ENCODE peak calls at places on chromosomes 16 and 17, in ten cellular contexts. One of them, this sample, is unnamed.
A peak's percentile ranks its signal among the peaks of the same experiment; 100 is the strongest.

GRCh38 chr17:76561332-76561731 is 21.5 kb downstream of the PRCD start:
- DNase-seq in stomach: no peak
- DNase-seq in neural progenitor cell: no peak
- DNase-seq in PC-9: no peak
- DNase-seq in IMR-90: peak; percentile 41
- DNase-seq in left ventricle myocardium inferior: no peak
- DNase-seq in psoas muscle: no peak
- DNase-seq in CD8-positive, alpha-beta T cell: no peak
- DNase-seq in tibial artery: no peak
- DNase-seq in dorsolateral prefrontal cortex: no peak
- DNase-seq in this sample: no peak

GRCh38 chr17:76079577-76080206 is 710 bp downstream of the ZACN start:
- DNase-seq in stomach: no peak
- DNase-seq in neural progenitor cell: peak; percentile 60
- DNase-seq in PC-9: no peak
- DNase-seq in IMR-90: no peak
- DNase-seq in left ventricle myocardium inferior: no peak
- DNase-seq in psoas muscle: no peak
- DNase-seq in CD8-positive, alpha-beta T cell: no peak
- DNase-seq in tibial artery: no peak
- DNase-seq in dorsolateral prefrontal cortex: peak; percentile 23
- DNase-seq in this sample: no peak

GRCh38 chr16:46859719-46860152 is 24.4 kb upstream of the GPT2 start:
- DNase-seq in stomach: peak; percentile 56
- DNase-seq in neural progenitor cell: no peak
- DNase-seq in PC-9: peak; percentile 84
- DNase-seq in IMR-90: peak; percentile 91
- DNase-seq in left ventricle myocardium inferior: no peak
- DNase-seq in psoas muscle: peak; percentile 44
- DNase-seq in CD8-positive, alpha-beta T cell: no peak
- DNase-seq in tibial artery: no peak
- DNase-seq in dorsolateral prefrontal cortex: no peak
- DNase-seq in this sample: peak; percentile 95

GRCh38 chr16:77600555-77600954 is 121.8 kb upstream of the NUDT7 start:
- DNase-seq in stomach: no peak
- DNase-seq in neural progenitor cell: no peak
- DNase-seq in PC-9: no peak
- DNase-seq in IMR-90: no peak
- DNase-seq in left ventricle myocardium inferior: no peak
- DNase-seq in psoas muscle: no peak
- DNase-seq in CD8-positive, alpha-beta T cell: no peak
- DNase-seq in tibial artery: no peak
- DNase-seq in dorsolateral prefrontal cortex: no peak
- DNase-seq in this sample: no peak

GRCh38 chr17:65228734-65229390 is 91.7 kb downstream of the RGS9 start:
- DNase-seq in stomach: no peak
- DNase-seq in neural progenitor cell: no peak
- DNase-seq in PC-9: peak; percentile 67
- DNase-seq in IMR-90: peak; percentile 22
- DNase-seq in left ventricle myocardium inferior: no peak
- DNase-seq in psoas muscle: no peak
- DNase-seq in CD8-positive, alpha-beta T cell: no peak
- DNase-seq in tibial artery: no peak
- DNase-seq in dorsolateral prefrontal cortex: no peak
- DNase-seq in this sample: no peak

GRCh38 chr16:87115646-87116045 is 201.5 kb downstream of the C16orf95 start:
- DNase-seq in stomach: no peak
- DNase-seq in neural progenitor cell: no peak
- DNase-seq in PC-9: no peak
- DNase-seq in IMR-90: no peak
- DNase-seq in left ventricle myocardium inferior: no peak
- DNase-seq in psoas muscle: no peak
- DNase-seq in CD8-positive, alpha-beta T cell: no peak
- DNase-seq in tibial artery: no peak
- DNase-seq in dorsolateral prefrontal cortex: no peak
- DNase-seq in this sample: no peak

GRCh38 chr16:51710186-51710585 is 559.1 kb upstream of the SALL1 start:
- DNase-seq in stomach: no peak
- DNase-seq in neural progenitor cell: no peak
- DNase-seq in PC-9: no peak
- DNase-seq in IMR-90: no peak
- DNase-seq in left ventricle myocardium inferior: no peak
- DNase-seq in psoas muscle: no peak
- DNase-seq in CD8-positive, alpha-beta T cell: no peak
- DNase-seq in tibial artery: no peak
- DNase-seq in dorsolateral prefrontal cortex: no peak
- DNase-seq in this sample: no peak

GRCh38 chr17:39239640-39240314 is 14.0 kb upstream of the STAC2 start:
- DNase-seq in stomach: peak; percentile 78
- DNase-seq in neural progenitor cell: peak; percentile 81
- DNase-seq in PC-9: no peak
- DNase-seq in IMR-90: no peak
- DNase-seq in left ventricle myocardium inferior: no peak
- DNase-seq in psoas muscle: no peak
- DNase-seq in CD8-positive, alpha-beta T cell: peak; percentile 53
- DNase-seq in tibial artery: peak; percentile 65
- DNase-seq in dorsolateral prefrontal cortex: no peak
- DNase-seq in this sample: peak; percentile 48

GRCh38 chr17:80029235-80029974 is 6.3 kb downstream of the TBC1D16 start:
- DNase-seq in stomach: peak; percentile 77
- DNase-seq in neural progenitor cell: no peak
- DNase-seq in PC-9: no peak
- DNase-seq in IMR-90: peak; percentile 74
- DNase-seq in left ventricle myocardium inferior: peak; percentile 87
- DNase-seq in psoas muscle: peak; percentile 91
- DNase-seq in CD8-positive, alpha-beta T cell: no peak
- DNase-seq in tibial artery: peak; percentile 95
- DNase-seq in dorsolateral prefrontal cortex: no peak
- DNase-seq in this sample: no peak

GRCh38 chr16:12057276-12057675 is 80.7 kb downstream of the SNX29 start:
- DNase-seq in stomach: no peak
- DNase-seq in neural progenitor cell: no peak
- DNase-seq in PC-9: no peak
- DNase-seq in IMR-90: peak; percentile 70
- DNase-seq in left ventricle myocardium inferior: no peak
- DNase-seq in psoas muscle: peak; percentile 48
- DNase-seq in CD8-positive, alpha-beta T cell: no peak
- DNase-seq in tibial artery: no peak
- DNase-seq in dorsolateral prefrontal cortex: no peak
- DNase-seq in this sample: no peak

GRCh38 chr16:81521141-81521626 is 76.6 kb downstream of the CMIP start:
- DNase-seq in stomach: peak; percentile 44
- DNase-seq in neural progenitor cell: no peak
- DNase-seq in PC-9: no peak
- DNase-seq in IMR-90: no peak
- DNase-seq in left ventricle myocardium inferior: no peak
- DNase-seq in psoas muscle: no peak
- DNase-seq in CD8-positive, alpha-beta T cell: peak; percentile 76
- DNase-seq in tibial artery: peak; percentile 62
- DNase-seq in dorsolateral prefrontal cortex: peak; percentile 81
- DNase-seq in this sample: no peak

GRCh38 chr16:2507052-2507678 is 6.6 kb upstream of the ATP6V0C start:
- DNase-seq in stomach: no peak
- DNase-seq in neural progenitor cell: no peak
- DNase-seq in PC-9: no peak
- DNase-seq in IMR-90: no peak
- DNase-seq in left ventricle myocardium inferior: peak; percentile 53
- DNase-seq in psoas muscle: no peak
- DNase-seq in CD8-positive, alpha-beta T cell: no peak
- DNase-seq in tibial artery: no peak
- DNase-seq in dorsolateral prefrontal cortex: no peak
- DNase-seq in this sample: no peak

GRCh38 chr16:57609541-57610401 is 18.7 kb upstream of the ADGRG1 start:
- DNase-seq in stomach: peak; percentile 79
- DNase-seq in neural progenitor cell: no peak
- DNase-seq in PC-9: no peak
- DNase-seq in IMR-90: peak; percentile 54
- DNase-seq in left ventricle myocardium inferior: no peak
- DNase-seq in psoas muscle: no peak
- DNase-seq in CD8-positive, alpha-beta T cell: peak; percentile 25
- DNase-seq in tibial artery: peak; percentile 46
- DNase-seq in dorsolateral prefrontal cortex: peak; percentile 57
- DNase-seq in this sample: no peak

GRCh38 chr16:31107465-31107867 is 720 bp upstream of the BCKDK start:
- DNase-seq in stomach: no peak
- DNase-seq in neural progenitor cell: no peak
- DNase-seq in PC-9: no peak
- DNase-seq in IMR-90: no peak
- DNase-seq in left ventricle myocardium inferior: no peak
- DNase-seq in psoas muscle: no peak
- DNase-seq in CD8-positive, alpha-beta T cell: no peak
- DNase-seq in tibial artery: no peak
- DNase-seq in dorsolateral prefrontal cortex: no peak
- DNase-seq in this sample: no peak

GRCh38 chr17:35051579-35052239 is 11.8 kb downstream of the RFFL start:
- DNase-seq in stomach: no peak
- DNase-seq in neural progenitor cell: no peak
- DNase-seq in PC-9: no peak
- DNase-seq in IMR-90: peak; percentile 19
- DNase-seq in left ventricle myocardium inferior: no peak
- DNase-seq in psoas muscle: no peak
- DNase-seq in CD8-positive, alpha-beta T cell: no peak
- DNase-seq in tibial artery: no peak
- DNase-seq in dorsolateral prefrontal cortex: no peak
- DNase-seq in this sample: no peak

DNA sequence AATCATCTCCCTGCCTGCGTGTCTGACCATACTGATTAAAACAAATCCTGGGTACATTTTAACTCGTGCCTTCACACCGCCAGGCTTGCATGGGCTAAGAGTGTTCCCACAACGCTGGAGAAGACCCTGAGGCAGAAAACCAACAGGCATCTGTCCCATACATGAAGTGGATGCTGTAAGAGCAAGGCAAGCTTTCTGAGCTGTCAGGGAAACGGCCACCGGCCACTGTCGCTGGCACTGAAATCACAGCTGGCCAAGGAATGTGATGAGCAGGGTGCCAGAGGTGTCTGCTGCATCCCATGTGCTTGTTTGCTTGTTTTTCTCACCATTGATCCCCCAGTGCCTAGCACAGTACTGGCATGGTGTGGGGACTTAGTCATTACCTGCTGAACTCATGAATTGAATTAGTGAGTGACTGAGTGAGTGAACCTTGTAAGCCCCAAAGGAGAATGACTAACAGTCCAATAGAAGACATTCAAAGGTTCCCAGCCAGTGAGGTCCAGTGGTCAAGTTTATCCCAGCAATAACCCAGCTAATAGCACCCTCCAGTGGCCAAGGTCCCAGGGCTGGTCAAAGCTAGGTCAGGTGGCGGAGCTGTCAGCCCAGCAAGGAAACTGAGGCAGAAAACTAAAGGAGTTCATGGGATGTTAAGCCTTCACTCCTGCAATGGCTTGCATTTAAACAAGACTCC is 92.7 kb upstream of the CDH5 start:
- DNase-seq in stomach: no peak
- DNase-seq in neural progenitor cell: no peak
- DNase-seq in PC-9: no peak
- DNase-seq in IMR-90: peak; percentile 54
- DNase-seq in left ventricle myocardium inferior: no peak
- DNase-seq in psoas muscle: no peak
- DNase-seq in CD8-positive, alpha-beta T cell: no peak
- DNase-seq in tibial artery: no peak
- DNase-seq in dorsolateral prefrontal cortex: peak; percentile 27
- DNase-seq in this sample: no peak
- TF ChIP-seq CTCF in stomach: peak; percentile 12
- TF ChIP-seq CTCF in neural progenitor cell: peak; percentile 27
- TF ChIP-seq CTCF in PC-9: no peak
- TF ChIP-seq CTCF in IMR-90: peak; percentile 41
- TF ChIP-seq CTCF in left ventricle myocardium inferior: no peak
- TF ChIP-seq CTCF in psoas muscle: no peak
- TF ChIP-seq CTCF in CD8-positive, alpha-beta T cell: no peak
- TF ChIP-seq CTCF in tibial artery: no peak
- TF ChIP-seq CTCF in dorsolateral prefrontal cortex: no peak
- TF ChIP-seq CTCF in this sample: no peak

DNA sequence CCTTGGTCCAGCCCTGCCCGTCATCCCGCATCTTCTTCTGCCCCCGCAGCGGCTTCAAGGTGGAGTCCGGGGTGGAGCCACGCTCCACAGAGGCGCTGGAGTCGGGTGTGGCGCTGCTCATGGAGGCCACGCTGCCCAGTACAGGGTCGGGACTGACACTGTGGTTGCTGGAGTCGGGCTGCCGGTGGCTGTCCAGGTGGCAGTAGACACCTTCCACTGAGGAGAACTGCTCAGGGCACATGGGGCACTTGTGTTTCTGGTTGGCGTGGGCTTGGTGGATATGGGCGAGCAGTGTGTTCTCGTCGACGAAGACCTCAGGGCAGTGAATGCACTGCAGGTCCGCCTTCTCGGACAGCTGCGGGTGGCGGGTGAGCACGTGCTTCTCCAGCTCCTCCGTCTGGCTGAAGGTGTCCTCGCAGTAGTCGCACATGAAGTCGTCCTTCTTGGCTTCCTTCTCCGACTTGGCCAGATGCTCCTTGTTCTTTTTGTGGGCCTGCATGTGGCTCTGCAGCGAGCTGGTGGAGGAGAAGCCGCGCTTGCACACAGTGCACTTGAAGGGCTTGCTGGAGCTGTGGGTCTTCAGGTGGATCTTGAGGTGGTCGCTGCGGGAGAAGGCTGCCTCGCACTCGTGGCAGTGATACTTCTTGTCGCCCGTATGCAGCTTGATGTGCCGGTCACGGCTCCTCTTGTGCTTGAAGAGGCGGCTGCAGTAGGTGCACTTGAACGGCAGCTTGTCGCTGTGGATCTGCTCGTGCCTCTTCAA is 217.8 kb downstream of the ZNF423 start:
- DNase-seq in stomach: no peak
- DNase-seq in neural progenitor cell: no peak
- DNase-seq in PC-9: no peak
- DNase-seq in IMR-90: no peak
- DNase-seq in left ventricle myocardium inferior: no peak
- DNase-seq in psoas muscle: no peak
- DNase-seq in CD8-positive, alpha-beta T cell: no peak
- DNase-seq in tibial artery: no peak
- DNase-seq in dorsolateral prefrontal cortex: no peak
- DNase-seq in this sample: no peak
- H3K27ac ChIP-seq in stomach: no peak overlapping the region
- H3K27ac ChIP-seq in neural progenitor cell: no peak overlapping the region
- H3K27ac ChIP-seq in PC-9: no peak overlapping the region
- H3K27ac ChIP-seq in IMR-90: no peak overlapping the region
- H3K27ac ChIP-seq in left ventricle myocardium inferior: peak overlapping the region; percentile 81
- H3K27ac ChIP-seq in psoas muscle: no peak overlapping the region
- H3K27ac ChIP-seq in CD8-positive, alpha-beta T cell: no peak overlapping the region
- H3K27ac ChIP-seq in tibial artery: no peak overlapping the region
- H3K27ac ChIP-seq in dorsolateral prefrontal cortex: no peak overlapping the region
- H3K27ac ChIP-seq in this sample: no peak overlapping the region

GRCh38 chr17:68222586-68222985 is 25.3 kb upstream of the AMZ2 start:
- DNase-seq in stomach: no peak
- DNase-seq in neural progenitor cell: no peak
- DNase-seq in PC-9: no peak
- DNase-seq in IMR-90: no peak
- DNase-seq in left ventricle myocardium inferior: no peak
- DNase-seq in psoas muscle: no peak
- DNase-seq in CD8-positive, alpha-beta T cell: no peak
- DNase-seq in tibial artery: no peak
- DNase-seq in dorsolateral prefrontal cortex: no peak
- DNase-seq in this sample: no peak
- TF ChIP-seq CTCF in stomach: no peak
- TF ChIP-seq CTCF in neural progenitor cell: no peak
- TF ChIP-seq CTCF in PC-9: no peak
- TF ChIP-seq CTCF in IMR-90: no peak
- TF ChIP-seq CTCF in left ventricle myocardium inferior: no peak
- TF ChIP-seq CTCF in psoas muscle: no peak
- TF ChIP-seq CTCF in CD8-positive, alpha-beta T cell: no peak
- TF ChIP-seq CTCF in tibial artery: no peak
- TF ChIP-seq CTCF in dorsolateral prefrontal cortex: no peak
- TF ChIP-seq CTCF in this sample: no peak

GRCh38 chr17:48469227-48469626 is 39.2 kb upstream of the SKAP1 start:
- DNase-seq in stomach: no peak
- DNase-seq in neural progenitor cell: no peak
- DNase-seq in PC-9: no peak
- DNase-seq in IMR-90: no peak
- DNase-seq in left ventricle myocardium inferior: no peak
- DNase-seq in psoas muscle: no peak
- DNase-seq in CD8-positive, alpha-beta T cell: no peak
- DNase-seq in tibial artery: no peak
- DNase-seq in dorsolateral prefrontal cortex: no peak
- DNase-seq in this sample: no peak
- H3K27ac ChIP-seq in stomach: no peak overlapping the region
- H3K27ac ChIP-seq in neural progenitor cell: no peak overlapping the region
- H3K27ac ChIP-seq in PC-9: no peak overlapping the region
- H3K27ac ChIP-seq in IMR-90: no peak overlapping the region
- H3K27ac ChIP-seq in left ventricle myocardium inferior: no peak overlapping the region
- H3K27ac ChIP-seq in psoas muscle: no peak overlapping the region
- H3K27ac ChIP-seq in CD8-positive, alpha-beta T cell: no peak overlapping the region
- H3K27ac ChIP-seq in tibial artery: no peak overlapping the region
- H3K27ac ChIP-seq in dorsolateral prefrontal cortex: no peak overlapping the region
- H3K27ac ChIP-seq in this sample: no peak overlapping the region

This sample was measured in RWPE1.